ENCODE peak calls at places on chromosome 9, in ten cellular contexts. One of them, this sample, is unnamed.

GRCh38 chr9:110782701-110783100 is 114.1 kb downstream of the MUSK start:
- DNase-seq in left lung: no peak
- DNase-seq in GM23338: no peak
- DNase-seq in ovary: no peak
- DNase-seq in A549: no peak
- DNase-seq in GM12865: no peak
- DNase-seq in brain microvascular endothelial cell: no peak
- DNase-seq in fibroblast of lung: peak; percentile 65
- DNase-seq in esophagus squamous epithelium: no peak
- DNase-seq in tibial artery: no peak
- DNase-seq in this sample: no peak

GRCh38 chr9:131228988-131229387 is 47.3 kb downstream of the FAM78A start:
- DNase-seq in left lung: no peak
- DNase-seq in GM23338: no peak
- DNase-seq in ovary: no peak
- DNase-seq in A549: no peak
- DNase-seq in GM12865: no peak
- DNase-seq in brain microvascular endothelial cell: peak; percentile 82
- DNase-seq in fibroblast of lung: peak; percentile 79
- DNase-seq in esophagus squamous epithelium: no peak
- DNase-seq in tibial artery: no peak
- DNase-seq in this sample: no peak

GRCh38 chr9:125172351-125172750 is 17.3 kb downstream of the PPP6C start:
- DNase-seq in left lung: no peak
- DNase-seq in GM23338: no peak
- DNase-seq in ovary: no peak
- DNase-seq in A549: no peak
- DNase-seq in GM12865: no peak
- DNase-seq in brain microvascular endothelial cell: no peak
- DNase-seq in fibroblast of lung: peak; percentile 34
- DNase-seq in esophagus squamous epithelium: no peak
- DNase-seq in tibial artery: no peak
- DNase-seq in this sample: peak; percentile 48

GRCh38 chr9:130172858-130173461 is 756 bp downstream of the NCS1 start:
- DNase-seq in left lung: no peak
- DNase-seq in GM23338: no peak
- DNase-seq in ovary: peak; percentile 64
- DNase-seq in A549: no peak
- DNase-seq in GM12865: no peak
- DNase-seq in brain microvascular endothelial cell: no peak
- DNase-seq in fibroblast of lung: no peak
- DNase-seq in esophagus squamous epithelium: no peak
- DNase-seq in tibial artery: no peak
- DNase-seq in this sample: no peak

GRCh38 chr9:123453904-123454321 is 97.9 kb downstream of the CRB2 start:
- DNase-seq in left lung: no peak
- DNase-seq in GM23338: no peak
- DNase-seq in ovary: peak; percentile 3
- DNase-seq in A549: no peak
- DNase-seq in GM12865: no peak
- DNase-seq in brain microvascular endothelial cell: no peak
- DNase-seq in fibroblast of lung: peak; percentile 6
- DNase-seq in esophagus squamous epithelium: no peak
- DNase-seq in tibial artery: no peak
- DNase-seq in this sample: no peak

GRCh38 chr9:98538626-98539031 is 170.1 kb downstream of the GABBR2 start:
- DNase-seq in left lung: peak; percentile 69
- DNase-seq in GM23338: no peak
- DNase-seq in ovary: no peak
- DNase-seq in A549: no peak
- DNase-seq in GM12865: no peak
- DNase-seq in brain microvascular endothelial cell: no peak
- DNase-seq in fibroblast of lung: peak; percentile 73
- DNase-seq in esophagus squamous epithelium: no peak
- DNase-seq in tibial artery: no peak
- DNase-seq in this sample: peak; percentile 48

GRCh38 chr9:97514531-97514930 is 13.1 kb downstream of the TMOD1 start:
- DNase-seq in left lung: no peak
- DNase-seq in GM23338: no peak
- DNase-seq in ovary: no peak
- DNase-seq in A549: no peak
- DNase-seq in GM12865: no peak
- DNase-seq in brain microvascular endothelial cell: no peak
- DNase-seq in fibroblast of lung: no peak
- DNase-seq in esophagus squamous epithelium: no peak
- DNase-seq in tibial artery: no peak
- DNase-seq in this sample: no peak

GRCh38 chr9:84851935-84852585 is 182.5 kb downstream of the NTRK2 start:
- DNase-seq in left lung: peak; percentile 36
- DNase-seq in GM23338: peak; percentile 71
- DNase-seq in ovary: no peak
- DNase-seq in A549: peak; percentile 94
- DNase-seq in GM12865: no peak
- DNase-seq in brain microvascular endothelial cell: peak; percentile 92
- DNase-seq in fibroblast of lung: peak; percentile 97
- DNase-seq in esophagus squamous epithelium: no peak
- DNase-seq in tibial artery: peak; percentile 72
- DNase-seq in this sample: peak; percentile 93

GRCh38 chr9:127796225-127796813 is 6.4 kb upstream of the FPGS start:
- DNase-seq in left lung: peak; percentile 67
- DNase-seq in GM23338: no peak
- DNase-seq in ovary: peak; percentile 92
- DNase-seq in A549: no peak
- DNase-seq in GM12865: no peak
- DNase-seq in brain microvascular endothelial cell: no peak
- DNase-seq in fibroblast of lung: peak; percentile 60
- DNase-seq in esophagus squamous epithelium: no peak
- DNase-seq in tibial artery: no peak
- DNase-seq in this sample: no peak

GRCh38 chr9:132990781-132991180 is 12.3 kb downstream of the GFI1B start:
- DNase-seq in left lung: no peak
- DNase-seq in GM23338: no peak
- DNase-seq in ovary: no peak
- DNase-seq in A549: no peak
- DNase-seq in GM12865: no peak
- DNase-seq in brain microvascular endothelial cell: no peak
- DNase-seq in fibroblast of lung: no peak
- DNase-seq in esophagus squamous epithelium: no peak
- DNase-seq in tibial artery: no peak
- DNase-seq in this sample: no peak

GRCh38 chr9:76218151-76218867 is 175.9 kb downstream of the RFK start:
- DNase-seq in left lung: no peak
- DNase-seq in GM23338: no peak
- DNase-seq in ovary: no peak
- DNase-seq in A549: no peak
- DNase-seq in GM12865: no peak
- DNase-seq in brain microvascular endothelial cell: no peak
- DNase-seq in fibroblast of lung: peak; percentile 82
- DNase-seq in esophagus squamous epithelium: no peak
- DNase-seq in tibial artery: no peak
- DNase-seq in this sample: no peak

GRCh38 chr9:100602302-100602930 is 24.5 kb downstream of the CAVIN4 start:
- DNase-seq in left lung: no peak
- DNase-seq in GM23338: peak; percentile 90
- DNase-seq in ovary: no peak
- DNase-seq in A549: peak; percentile 64
- DNase-seq in GM12865: peak; percentile 28
- DNase-seq in brain microvascular endothelial cell: peak; percentile 66
- DNase-seq in fibroblast of lung: peak; percentile 44
- DNase-seq in esophagus squamous epithelium: no peak
- DNase-seq in tibial artery: no peak
- DNase-seq in this sample: no peak

GRCh38 chr9:8589476-8589875 is 789.9 kb upstream of the DMAC1 start:
- DNase-seq in left lung: no peak
- DNase-seq in GM23338: no peak
- DNase-seq in ovary: no peak
- DNase-seq in A549: no peak
- DNase-seq in GM12865: no peak
- DNase-seq in brain microvascular endothelial cell: no peak
- DNase-seq in fibroblast of lung: no peak
- DNase-seq in esophagus squamous epithelium: no peak
- DNase-seq in tibial artery: no peak
- DNase-seq in this sample: no peak

GRCh38 chr9:81822263-81822865 is 105.9 kb upstream of the SPATA31D4 start:
- DNase-seq in left lung: no peak
- DNase-seq in GM23338: no peak
- DNase-seq in ovary: no peak
- DNase-seq in A549: no peak
- DNase-seq in GM12865: no peak
- DNase-seq in brain microvascular endothelial cell: no peak
- DNase-seq in fibroblast of lung: peak; percentile 51
- DNase-seq in esophagus squamous epithelium: no peak
- DNase-seq in tibial artery: no peak
- DNase-seq in this sample: peak; percentile 92

GRCh38 chr9:81823672-81824554 is 104.3 kb upstream of the SPATA31D4 start:
- DNase-seq in left lung: no peak
- DNase-seq in GM23338: no peak
- DNase-seq in ovary: no peak
- DNase-seq in A549: no peak
- DNase-seq in GM12865: no peak
- DNase-seq in brain microvascular endothelial cell: no peak
- DNase-seq in fibroblast of lung: no peak
- DNase-seq in esophagus squamous epithelium: no peak
- DNase-seq in tibial artery: no peak
- DNase-seq in this sample: no peak

GRCh38 chr9:81822967-81823366 is 105.3 kb upstream of the SPATA31D4 start:
- DNase-seq in left lung: no peak
- DNase-seq in GM23338: no peak
- DNase-seq in ovary: no peak
- DNase-seq in A549: no peak
- DNase-seq in GM12865: no peak
- DNase-seq in brain microvascular endothelial cell: no peak
- DNase-seq in fibroblast of lung: peak; percentile 66
- DNase-seq in esophagus squamous epithelium: no peak
- DNase-seq in tibial artery: no peak
- DNase-seq in this sample: peak; percentile 65

GRCh38 chr9:81815781-81816180 is 112.4 kb upstream of the SPATA31D4 start:
- DNase-seq in left lung: no peak
- DNase-seq in GM23338: no peak
- DNase-seq in ovary: no peak
- DNase-seq in A549: no peak
- DNase-seq in GM12865: no peak
- DNase-seq in brain microvascular endothelial cell: no peak
- DNase-seq in fibroblast of lung: no peak
- DNase-seq in esophagus squamous epithelium: no peak
- DNase-seq in tibial artery: no peak
- DNase-seq in this sample: no peak

GRCh38 chr9:81819859-81820546 is 108.2 kb upstream of the SPATA31D4 start:
- DNase-seq in left lung: no peak
- DNase-seq in GM23338: peak; percentile 43
- DNase-seq in ovary: peak; percentile 49
- DNase-seq in A549: no peak
- DNase-seq in GM12865: no peak
- DNase-seq in brain microvascular endothelial cell: no peak
- DNase-seq in fibroblast of lung: peak; percentile 71
- DNase-seq in esophagus squamous epithelium: no peak
- DNase-seq in tibial artery: no peak
- DNase-seq in this sample: no peak
- H3K4me3 ChIP-seq in left lung: no peak overlapping the region
- H3K4me3 ChIP-seq in GM23338: peak overlapping the region; percentile 33
- H3K4me3 ChIP-seq in ovary: no peak overlapping the region
- H3K4me3 ChIP-seq in A549: no peak overlapping the region
- H3K4me3 ChIP-seq in GM12865: no peak overlapping the region
- H3K4me3 ChIP-seq in brain microvascular endothelial cell: no peak overlapping the region
- H3K4me3 ChIP-seq in fibroblast of lung: no peak overlapping the region
- H3K4me3 ChIP-seq in esophagus squamous epithelium: no peak overlapping the region
- H3K4me3 ChIP-seq in tibial artery: no peak overlapping the region
- H3K4me3 ChIP-seq in this sample: no peak overlapping the region

DNA sequence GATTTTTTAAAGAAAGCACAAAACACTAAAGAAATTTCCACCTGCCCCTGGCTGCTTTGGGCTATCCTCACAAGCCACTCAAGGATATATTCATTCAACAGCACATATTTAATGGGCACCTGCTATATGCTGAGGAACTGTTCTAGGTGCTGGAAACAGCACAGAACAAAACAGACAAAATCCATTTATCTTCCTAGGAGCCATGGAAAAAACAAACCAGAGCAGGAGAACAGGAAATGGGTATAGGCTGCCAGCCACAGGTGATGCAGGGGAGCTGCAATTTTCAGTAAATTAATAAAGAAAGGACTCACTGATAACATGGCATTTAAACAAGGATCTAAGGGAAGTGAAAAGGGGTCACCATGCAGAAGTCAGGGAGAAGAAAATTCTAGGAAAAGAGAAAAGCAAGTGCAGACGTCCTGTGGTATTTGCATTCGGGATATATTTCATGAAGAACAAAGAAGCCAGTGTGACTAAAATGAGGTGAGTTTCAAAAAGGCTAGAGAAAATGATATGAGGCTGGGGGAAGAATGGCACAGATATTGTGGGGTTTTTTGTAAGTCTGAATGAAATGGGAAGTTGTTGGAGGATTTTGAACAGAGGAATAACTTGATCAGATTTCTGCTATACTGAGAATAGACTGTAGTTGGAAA is 152.2 kb downstream of the ADAMTSL1 start:
- DNase-seq in left lung: no peak
- DNase-seq in GM23338: no peak
- DNase-seq in ovary: no peak
- DNase-seq in A549: no peak
- DNase-seq in GM12865: no peak
- DNase-seq in brain microvascular endothelial cell: no peak
- DNase-seq in fibroblast of lung: no peak
- DNase-seq in esophagus squamous epithelium: no peak
- DNase-seq in tibial artery: no peak
- DNase-seq in this sample: no peak
- TF ChIP-seq CTCF in left lung: no peak
- TF ChIP-seq CTCF in GM23338: peak; percentile 46
- TF ChIP-seq CTCF in ovary: no peak
- TF ChIP-seq CTCF in A549: no peak
- TF ChIP-seq CTCF in GM12865: no peak
- TF ChIP-seq CTCF in brain microvascular endothelial cell: peak; percentile 28
- TF ChIP-seq CTCF in fibroblast of lung: no peak
- TF ChIP-seq CTCF in esophagus squamous epithelium: no peak
- TF ChIP-seq CTCF in tibial artery: no peak
- TF ChIP-seq CTCF in this sample: no peak

GRCh38 chr9:5511476-5511875 is 1.1 kb downstream of the PDCD1LG2 start:
- DNase-seq in left lung: no peak
- DNase-seq in GM23338: no peak
- DNase-seq in ovary: no peak
- DNase-seq in A549: no peak
- DNase-seq in GM12865: no peak
- DNase-seq in brain microvascular endothelial cell: no peak
- DNase-seq in fibroblast of lung: peak; percentile 29
- DNase-seq in esophagus squamous epithelium: no peak
- DNase-seq in tibial artery: no peak
- DNase-seq in this sample: no peak
- H3K4me3 ChIP-seq in left lung: no peak overlapping the region
- H3K4me3 ChIP-seq in GM23338: no peak overlapping the region
- H3K4me3 ChIP-seq in ovary: no peak overlapping the region
- H3K4me3 ChIP-seq in A549: no peak overlapping the region
- H3K4me3 ChIP-seq in GM12865: peak overlapping the region; percentile 69
- H3K4me3 ChIP-seq in brain microvascular endothelial cell: peak overlapping the region; percentile 28
- H3K4me3 ChIP-seq in fibroblast of lung: peak overlapping the region; percentile 66
- H3K4me3 ChIP-seq in esophagus squamous epithelium: peak overlapping the region; percentile 30
- H3K4me3 ChIP-seq in tibial artery: no peak overlapping the region
- H3K4me3 ChIP-seq in this sample: no peak overlapping the region

DNA sequence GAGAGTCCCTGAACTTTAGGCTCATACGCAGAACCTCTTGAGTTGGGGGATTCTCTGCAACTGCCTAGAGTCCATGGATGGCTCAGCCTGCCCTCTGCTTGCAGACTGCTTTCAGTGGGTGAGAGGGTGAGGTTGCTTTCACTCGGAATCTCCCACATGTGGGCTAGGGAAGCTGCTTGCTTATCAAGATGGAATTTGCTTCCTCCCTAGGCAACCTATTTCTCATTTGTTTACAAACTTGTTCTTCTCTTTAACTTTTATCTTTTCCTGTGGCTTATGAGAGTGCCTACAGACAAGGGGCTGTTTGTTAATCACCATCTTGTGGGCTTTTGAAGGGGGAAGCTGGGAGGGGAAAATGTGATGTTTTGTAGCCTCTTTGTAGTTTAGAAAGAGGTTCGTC is 10.0 kb downstream of the TLE4 start:
- DNase-seq in left lung: no peak
- DNase-seq in GM23338: no peak
- DNase-seq in ovary: no peak
- DNase-seq in A549: peak; percentile 11
- DNase-seq in GM12865: no peak
- DNase-seq in brain microvascular endothelial cell: peak; percentile 85
- DNase-seq in fibroblast of lung: peak; percentile 94
- DNase-seq in esophagus squamous epithelium: no peak
- DNase-seq in tibial artery: no peak
- DNase-seq in this sample: peak; percentile 48
- TF ChIP-seq CTCF in left lung: no peak
- TF ChIP-seq CTCF in GM23338: no peak
- TF ChIP-seq CTCF in ovary: no peak
- TF ChIP-seq CTCF in A549: no peak
- TF ChIP-seq CTCF in GM12865: no peak
- TF ChIP-seq CTCF in brain microvascular endothelial cell: no peak
- TF ChIP-seq CTCF in fibroblast of lung: no peak
- TF ChIP-seq CTCF in esophagus squamous epithelium: no peak
- TF ChIP-seq CTCF in tibial artery: no peak
- TF ChIP-seq CTCF in this sample: peak; percentile 0

This sample was measured in retinal pigment epithelial cell.